ENCODE peak calls at places on chromosomes 11 and 22, in eight cellular contexts. Y, D, J, M, I, L, Q and X are unnamed samples.

GRCh38 chr11:121932646-121933185 is 183.3 kb downstream of the BLID start:
- DNase-seq in J (no peak), M (no peak), Q (peak), I (no peak), D (no peak), Y (peak), L (no peak), X (peak)

GRCh38 chr22:48473202-48473601 is 1354.5 kb downstream of the BRD1 start:
- DNase-seq in D (no peak), J (no peak), M (no peak), Q (no peak), I (no peak), L (no peak), Y (no peak), X (no peak)

GRCh38 chr22:38935023-38935422 is 22.4 kb upstream of the APOBEC3A start:
- DNase-seq in D (no peak), L (no peak), J (no peak), I (no peak), M (no peak), Y (peak), Q (no peak), X (no peak)

GRCh38 chr11:46528445-46529085 is 65.3 kb downstream of the AMBRA1 start:
- DNase-seq in Y (no peak), I (no peak), Q (no peak), J (no peak), M (peak), L (no peak), D (no peak), X (no peak)

GRCh38 chr11:126194121-126194543 is 17.3 kb downstream of the RPUSD4 start:
- DNase-seq in Y (peak), I (peak), L (peak), Q (peak), M (peak), D (peak), J (peak), X (peak)

GRCh38 chr11:4068962-4069361 is 25.6 kb upstream of the RRM1 start:
- DNase-seq in Y (no peak), I (no peak), J (no peak), D (no peak), L (no peak), M (no peak), Q (no peak), X (no peak)

GRCh38 chr11:12162652-12163051 is 52.3 kb downstream of the MICAL2 start:
- DNase-seq in L (no peak), Y (no peak), I (no peak), Q (no peak), D (no peak), M (no peak), J (no peak), X (no peak)

GRCh38 chr11:36306888-36307287 is 10.8 kb downstream of the PRR5L start:
- DNase-seq in J (no peak), Q (peak), Y (peak), D (peak), L (peak), I (no peak), M (peak), X (peak)

GRCh38 chr22:50011447-50012200 is 941 bp downstream of the IL17REL start:
- DNase-seq in D (no peak), J (no peak), L (no peak), M (no peak), Q (no peak), I (no peak), Y (no peak), X (no peak)

GRCh38 chr22:26887456-26887855 is 230.1 kb downstream of the MIAT start:
- DNase-seq in I (peak), D (no peak), Y (no peak), L (peak), M (no peak), Q (no peak), J (peak), X (peak)

GRCh38 chr11:64123102-64123434 is 42.8 kb downstream of the MACROD1 start:
- DNase-seq in L (no peak), Y (no peak), J (no peak), M (no peak), D (no peak), I (no peak), Q (no peak), X (no peak)

GRCh38 chr22:29031236-29031982 is 30.2 kb downstream of the C22orf31 start:
- DNase-seq in M (no peak), Y (peak), I (peak), D (no peak), L (peak), J (peak), Q (peak), X (peak)

GRCh38 chr22:42972592-42973535 is 42.1 kb downstream of the PACSIN2 start:
- DNase-seq in J (no peak), L (no peak), M (no peak), D (no peak), Y (no peak), I (no peak), Q (no peak), X (no peak)

GRCh38 chr11:68666854-68667253 is 17.5 kb upstream of the GAL start:
- DNase-seq in Y (no peak), I (no peak), Q (no peak), J (no peak), L (peak), M (no peak), D (no peak), X (no peak)

GRCh38 chr11:113828186-113828585 is 47.2 kb downstream of the USP28 start:
- DNase-seq in Y (no peak), I (no peak), J (no peak), D (no peak), Q (no peak), M (no peak), L (no peak), X (no peak)

GRCh38 chr11:113193077-113193476 is 121.3 kb upstream of the TTC12 start:
- DNase-seq in L (no peak), D (no peak), M (no peak), Q (no peak), Y (no peak), I (no peak), J (no peak), X (peak)

GRCh38 chr22:31611065-31611760 is 50.8 kb downstream of the PISD start:
- DNase-seq in J (peak), D (no peak), Y (no peak), I (peak), M (no peak), Q (no peak), L (no peak), X (no peak)

GRCh38 chr22:28424427-28425080 is 255.1 kb downstream of the TTC28 start:
- DNase-seq in Q (peak), Y (peak), I (no peak), L (no peak), D (no peak), J (peak), M (no peak), X (peak)

GRCh38 chr22:46673677-46674236 is 53.6 kb downstream of the GRAMD4 start:
- DNase-seq in Q (no peak), L (no peak), M (no peak), J (no peak), I (no peak), Y (no peak), D (no peak), X (no peak)

GRCh38 chr22:26894766-26895485 is 237.5 kb downstream of the MIAT start:
- DNase-seq in Y (peak), L (no peak), J (peak), D (peak), I (peak), M (no peak), Q (peak), X (peak)

GRCh38 chr11:94790771-94791180 is 22.6 kb downstream of the AMOTL1 start:
- DNase-seq in L (no peak), Q (no peak), I (no peak), Y (peak), J (peak), M (no peak), D (no peak), X (peak)

GRCh38 chr11:86174101-86175046 is 70.2 kb upstream of the EED start:
- DNase-seq in D (no peak), J (peak), Y (peak), Q (peak), L (no peak), I (peak), M (no peak), X (peak)

GRCh38 chr22:35116269-35116668 is 50.3 kb downstream of the ISX start:
- DNase-seq in I (no peak), Y (no peak), M (no peak), D (no peak), J (no peak), L (no peak), Q (no peak), X (no peak)

GRCh38 chr11:121520243-121521144 is 67.7 kb upstream of the SORL1-AS1 start:
- DNase-seq in D (no peak), M (no peak), L (no peak), Q (no peak), Y (peak), J (peak), I (no peak), X (peak)

GRCh38 chr11:37506516-37506915 is 908.5 kb upstream of the RAG2 start:
- DNase-seq in L (no peak), Y (no peak), M (no peak), J (no peak), Q (no peak), D (no peak), I (no peak), X (no peak)

GRCh38 chr11:91104237-91104636 is 881.4 kb upstream of the CHORDC1 start:
- DNase-seq in D (no peak), M (no peak), Y (peak), Q (no peak), I (peak), L (no peak), J (peak), X (peak)

GRCh38 chr11:7536102-7536501 is 22.3 kb downstream of the PPFIBP2 start:
- DNase-seq in J (no peak), D (no peak), M (no peak), Q (no peak), L (peak), Y (no peak), I (no peak), X (no peak)

GRCh38 chr11:80702264-80702663 is 1261.4 kb upstream of the TENM4 start:
- DNase-seq in M (no peak), I (no peak), L (no peak), Y (peak), D (no peak), J (no peak), Q (no peak), X (no peak)

GRCh38 chr11:102831709-102832492 is 11.5 kb downstream of the MMP3 start:
- DNase-seq in D (no peak), Y (no peak), Q (peak), J (no peak), I (no peak), M (peak), L (no peak), X (peak)

GRCh38 chr22:23579280-23579679 is 810 bp downstream of the IGLL1 start:
- DNase-seq in Y (no peak), D (peak), I (no peak), M (no peak), J (no peak), L (no peak), Q (no peak), X (no peak)

GRCh38 chr11:15541079-15541478 is 426.4 kb downstream of the INSC start:
- DNase-seq in I (no peak), D (no peak), M (no peak), Y (no peak), J (no peak), L (no peak), Q (no peak), X (no peak)

GRCh38 chr11:36339899-36340298 is 43.8 kb downstream of the PRR5L start:
- DNase-seq in D (no peak), Y (no peak), M (no peak), L (no peak), I (no peak), Q (no peak), J (no peak), X (no peak)

GRCh38 chr22:23823331-23823791 is 15.4 kb downstream of the DERL3 start:
- DNase-seq in I (no peak), L (no peak), Y (no peak), J (no peak), Q (no peak), D (no peak), M (no peak), X (no peak)

GRCh38 chr11:47400813-47401279 is 7.5 kb upstream of the SLC39A13 start:
- DNase-seq in Y (no peak), J (no peak), M (peak), L (peak), I (no peak), D (peak), Q (no peak), X (peak)

GRCh38 chr11:65435981-65436411 is 13.4 kb downstream of the NEAT1 start:
- DNase-seq in I (peak), D (peak), L (no peak), M (peak), J (no peak), Q (no peak), Y (no peak), X (peak)

GRCh38 chr22:32848226-32848625 is 46.7 kb downstream of the TIMP3 start:
- DNase-seq in L (no peak), Q (no peak), J (no peak), Y (no peak), D (no peak), I (no peak), M (no peak), X (no peak)

GRCh38 chr22:32849501-32849900 is 48.0 kb downstream of the TIMP3 start:
- DNase-seq in J (no peak), L (no peak), I (no peak), Q (no peak), Y (no peak), M (no peak), D (no peak), X (no peak)

GRCh38 chr22:32850591-32851517 is 49.3 kb downstream of the TIMP3 start:
- DNase-seq in L (no peak), M (no peak), Q (no peak), I (no peak), Y (no peak), J (no peak), D (no peak), X (peak)

GRCh38 chr22:32852346-32853251 is 51.1 kb downstream of the TIMP3 start:
- DNase-seq in M (no peak), Y (no peak), D (peak), I (no peak), L (no peak), Q (no peak), J (no peak), X (no peak)

GRCh38 chr22:32850157-32850556 is 48.7 kb downstream of the TIMP3 start:
- DNase-seq in Q (no peak), L (no peak), J (no peak), M (no peak), I (no peak), Y (no peak), D (peak), X (no peak)
- H3K27ac ChIP-seq in Q (no peak), L (no peak), J (no peak), M (no peak), I (no peak), Y (no peak), D (no peak), X (peak)

GRCh38 chr11:72678524-72678923 is 4.3 kb upstream of the PDE2A start:
- DNase-seq in Q (no peak), L (no peak), Y (no peak), M (no peak), D (no peak), J (no peak), I (no peak), X (no peak)

GRCh38 chr11:72675221-72675620 is 999 bp upstream of the PDE2A start:
- DNase-seq in I (no peak), D (no peak), L (no peak), Q (no peak), J (no peak), Y (no peak), M (no peak), X (no peak)

GRCh38 chr11:72673943-72674828 is at the start of gene PDE2A:
- DNase-seq in Y (no peak), L (peak), Q (no peak), I (no peak), D (no peak), J (no peak), M (no peak), X (no peak)

GRCh38 chr11:72679869-72680268 is 5.6 kb upstream of the PDE2A start:
- DNase-seq in D (no peak), Y (no peak), J (no peak), M (no peak), L (no peak), Q (no peak), I (no peak), X (no peak)

GRCh38 chr11:72676874-72677341 is 2.7 kb upstream of the PDE2A start:
- DNase-seq in D (peak), J (peak), I (peak), L (peak), Y (peak), Q (peak), M (peak), X (peak)
- H3K4me2 ChIP-seq in D (no peak), J (no peak), I (no peak), L (peak), Y (no peak), Q (no peak), M (no peak), X (no peak)

DNA sequence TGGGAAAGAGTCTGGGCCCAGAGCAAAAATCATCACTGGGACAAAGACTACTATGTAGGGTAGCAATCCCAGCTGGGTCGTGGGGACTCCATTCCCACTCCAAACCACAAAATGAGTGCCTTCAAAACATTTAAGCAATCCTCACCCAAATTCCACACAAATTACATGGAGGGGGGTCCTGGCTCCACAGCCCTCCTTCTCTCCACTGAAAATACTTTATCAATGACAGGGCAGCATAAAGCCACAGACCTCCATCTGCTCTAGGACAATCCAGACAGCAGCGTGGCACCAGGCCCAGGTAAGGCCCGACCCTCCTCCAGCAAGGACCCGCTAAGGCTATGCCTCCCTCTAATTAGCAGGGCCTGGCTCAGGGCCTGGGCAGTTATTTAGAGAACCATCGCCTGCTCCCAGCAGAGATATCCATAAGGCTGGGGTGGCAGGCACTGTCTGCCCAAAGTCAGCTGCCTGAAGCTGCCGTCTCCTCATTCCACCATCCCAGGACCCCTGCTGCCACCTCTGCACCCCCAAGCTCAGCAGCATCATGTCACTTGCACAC is at the start of gene PANX3:
- DNase-seq in L (no peak), D (no peak), J (no peak), M (no peak), I (no peak), Y (no peak), Q (no peak), X (no peak)
- H3K9ac ChIP-seq in L (no peak), D (no peak), J (no peak), M (no peak), I (no peak), Y (no peak), Q (no peak), X (no peak)

GRCh38 chr11:20032127-20032526 is 128.1 kb downstream of the DBX1 start:
- DNase-seq in Y (no peak), I (no peak), M (no peak), D (no peak), J (no peak), Q (no peak), L (no peak), X (no peak)

GRCh38 chr11:20032577-20033265 is 127.6 kb downstream of the DBX1 start:
- DNase-seq in L (no peak), I (no peak), Y (no peak), D (no peak), M (no peak), Q (no peak), J (no peak), X (peak)

GRCh38 chr11:20030472-20030871 is 129.8 kb downstream of the DBX1 start:
- DNase-seq in Y (no peak), I (no peak), L (no peak), J (no peak), D (no peak), Q (no peak), M (no peak), X (no peak)

GRCh38 chr11:20029193-20029592 is 131.1 kb downstream of the DBX1 start:
- DNase-seq in I (no peak), J (no peak), L (no peak), D (no peak), Q (no peak), Y (no peak), M (no peak), X (no peak)

DNA sequence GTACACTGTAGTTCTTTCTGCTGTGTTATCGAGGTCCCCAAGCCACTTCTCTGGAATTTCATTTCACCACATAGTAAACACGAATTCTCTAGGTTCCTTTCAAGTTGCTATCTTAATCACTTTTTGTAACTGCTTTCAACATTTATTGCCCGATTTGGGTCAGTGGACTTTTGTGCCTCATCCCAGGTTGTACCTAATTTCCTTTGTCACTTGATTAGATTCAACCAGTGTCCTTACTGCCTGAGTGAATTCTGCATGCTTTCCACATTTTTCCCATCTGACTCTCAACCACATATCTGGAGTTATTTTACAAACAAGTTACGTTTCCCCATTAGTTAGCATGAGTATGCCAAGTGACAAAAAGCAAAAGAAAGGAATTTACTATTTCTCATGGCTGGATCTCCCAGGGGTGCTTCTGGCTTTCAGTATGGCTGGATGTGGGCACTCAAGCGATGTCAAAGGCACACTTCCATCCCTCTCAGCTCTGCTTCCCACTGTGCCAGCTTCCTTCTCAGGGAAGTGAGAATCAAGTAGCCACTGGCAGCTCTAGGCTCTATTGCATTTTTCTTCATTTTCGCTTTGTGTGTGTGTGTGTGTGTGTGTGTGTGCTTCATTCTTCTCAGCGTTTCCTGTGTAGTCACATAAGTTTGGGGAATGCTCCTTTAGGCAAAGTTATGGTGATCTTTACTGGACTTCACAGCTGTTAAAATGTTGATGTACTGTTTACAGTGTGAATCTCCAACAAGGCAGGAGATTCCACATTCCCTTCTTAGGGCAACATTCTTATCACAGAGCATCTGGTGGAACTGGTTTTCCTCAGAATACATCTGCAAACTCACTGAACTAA is 128.9 kb downstream of the DBX1 start:
- DNase-seq in L (peak), J (peak), Q (peak), M (no peak), I (peak), Y (peak), D (no peak), X (peak)
- H3K27ac ChIP-seq in L (no peak), J (peak), Q (peak), M (no peak), I (no peak), Y (peak), D (no peak), X (peak)

DNA sequence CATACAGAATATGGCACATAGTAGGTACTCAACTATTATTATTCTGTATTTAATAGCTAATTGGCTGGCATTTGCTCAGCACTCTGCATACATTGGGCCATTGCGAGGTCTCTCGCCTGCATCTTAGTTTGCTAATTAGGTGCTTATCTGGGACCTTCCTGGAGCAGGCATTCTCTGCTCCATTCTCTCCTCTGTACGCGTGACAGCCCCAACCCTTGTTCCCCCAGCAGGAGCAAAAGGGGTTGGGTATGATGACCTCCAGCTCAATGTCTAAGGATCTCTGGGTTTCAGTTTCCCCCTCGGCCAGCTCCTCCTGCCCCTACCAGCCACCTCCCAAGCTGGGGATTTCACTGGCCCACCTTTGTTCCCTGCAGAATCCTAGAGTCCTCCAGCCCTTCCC is 9.7 kb upstream of the LGALS2 start:
- DNase-seq in Q (no peak), M (no peak), I (no peak), D (no peak), Y (no peak), J (no peak), L (no peak), X (no peak)
- H3K4me2 ChIP-seq in Q (peak), M (no peak), I (no peak), D (no peak), Y (no peak), J (no peak), L (no peak), X (no peak)